ENCODE peak calls at places on chromosome 22, in ten cellular contexts. Y is immature natural killer cell; S is activated naive CD4-positive, alpha-beta T cell treated with anti-CD3 and anti-CD28 coated beads, Interleukin-2, amount 50 U/mL, for 16 hours; R is hypothalamus; N is stimulated activated CD4-positive, alpha-beta T cell treated with anti-CD3 and anti-CD28 coated beads, Interleukin-12 subunit alpha, Interleukin-12 subunit beta, amount 100 ng/mL, for 4 hours; F is GM12865; P is GM23338; U is A172; L is amniotic stem cell; C is EH. H is an unnamed sample.

GRCh38 chr22:47631571-47632102 is 869.2 kb downstream of the TBC1D22A start:
- DNase-seq in S (no peak), L (no peak), F (no peak), N (no peak), Y (no peak), U (peak), C (no peak), P (no peak), R (no peak), H (no peak)

GRCh38 chr22:17773606-17774205 is 563 bp downstream of the BID start:
- DNase-seq in C (peak), L (no peak), S (peak), R (no peak), Y (peak), F (peak), P (peak), N (peak), U (no peak), H (peak)

GRCh38 chr22:20881869-20882815 is 23.3 kb downstream of the SNAP29 start:
- DNase-seq in C (no peak), S (no peak), F (no peak), Y (no peak), R (no peak), N (no peak), U (no peak), P (no peak), L (no peak), H (no peak)

GRCh38 chr22:22802346-22802970 is 85.2 kb upstream of the IGLL5 start:
- DNase-seq in S (no peak), U (no peak), C (no peak), Y (no peak), N (no peak), P (peak), F (peak), R (no peak), L (no peak), H (peak)

GRCh38 chr22:36463783-36464184 is 17.7 kb downstream of the TXN2 start:
- DNase-seq in R (no peak), L (no peak), F (no peak), U (no peak), S (no peak), N (no peak), P (no peak), Y (no peak), C (no peak), H (no peak)

GRCh38 chr22:42967933-42968332 is 47.0 kb downstream of the PACSIN2 start:
- DNase-seq in L (no peak), Y (peak), P (no peak), N (no peak), S (no peak), R (no peak), F (peak), C (peak), U (no peak), H (no peak)

GRCh38 chr22:49075150-49075549 is 752.5 kb downstream of the BRD1 start:
- DNase-seq in L (no peak), R (no peak), F (no peak), Y (no peak), S (no peak), C (no peak), N (no peak), P (no peak), U (no peak), H (no peak)

GRCh38 chr22:19998232-19998951 is 18.2 kb downstream of the ARVCF start:
- DNase-seq in S (no peak), L (no peak), N (no peak), F (no peak), Y (no peak), P (no peak), C (no peak), U (no peak), R (no peak), H (no peak)

GRCh38 chr22:49965291-49966040 is 4.9 kb downstream of the PIM3 start:
- DNase-seq in R (no peak), U (no peak), N (peak), F (no peak), C (no peak), S (no peak), L (no peak), Y (no peak), P (no peak), H (no peak)

GRCh38 chr22:29145321-29146072 is 60.2 kb upstream of the EMID1 start:
- DNase-seq in P (no peak), C (no peak), R (no peak), L (no peak), N (no peak), Y (no peak), U (no peak), F (no peak), S (no peak), H (no peak)

GRCh38 chr22:19143967-19144400 is 467 bp downstream of the ESS2 start:
- DNase-seq in P (no peak), L (no peak), C (peak), R (no peak), U (no peak), S (no peak), F (peak), Y (peak), N (no peak), H (no peak)

GRCh38 chr22:50673231-50674126 is 856 bp downstream of the SHANK3 start:
- DNase-seq in P (peak), C (no peak), U (no peak), Y (no peak), N (no peak), S (peak), F (no peak), R (no peak), L (no peak), H (no peak)

GRCh38 chr22:45526768-45527360 is 24.2 kb downstream of the FBLN1 start:
- DNase-seq in U (no peak), S (no peak), R (no peak), L (no peak), Y (no peak), F (no peak), C (peak), N (no peak), P (no peak), H (no peak)

GRCh38 chr22:38705235-38706100 is at the start of gene GTPBP1:
- DNase-seq in U (peak), Y (peak), N (peak), R (peak), S (peak), F (peak), L (peak), C (peak), P (peak), H (peak)

GRCh38 chr22:41481131-41481830 is 12.4 kb downstream of the ACO2 start:
- DNase-seq in F (no peak), N (no peak), Y (no peak), S (no peak), L (no peak), C (peak), U (peak), R (peak), P (no peak), H (no peak)

GRCh38 chr22:22316589-22316988 is 72.0 kb downstream of the VPREB1 start:
- DNase-seq in C (no peak), Y (no peak), R (no peak), L (no peak), P (peak), U (no peak), N (no peak), S (no peak), F (no peak), H (no peak)

GRCh38 chr22:47051435-47052175 is 289.2 kb downstream of the TBC1D22A start:
- DNase-seq in L (no peak), P (no peak), N (no peak), C (no peak), S (no peak), F (no peak), R (no peak), Y (no peak), U (no peak), H (no peak)

GRCh38 chr22:50504245-50505211 is 3.0 kb downstream of the LMF2 start:
- DNase-seq in N (no peak), C (no peak), S (no peak), L (no peak), P (no peak), U (no peak), F (peak), R (no peak), Y (no peak), H (no peak)

GRCh38 chr22:37273126-37273845 is 9.0 kb upstream of the CYTH4 start:
- DNase-seq in P (no peak), L (no peak), R (no peak), U (peak), S (no peak), N (no peak), Y (peak), C (peak), F (peak), H (no peak)

GRCh38 chr22:27602390-27602789 is 199.2 kb downstream of the MN1 start:
- DNase-seq in N (no peak), Y (no peak), R (no peak), F (no peak), P (peak), L (no peak), U (no peak), C (no peak), S (no peak), H (no peak)

GRCh38 chr22:28442264-28442950 is 237.2 kb downstream of the TTC28 start:
- DNase-seq in C (peak), P (peak), U (peak), F (peak), S (peak), L (no peak), Y (peak), R (peak), N (peak), H (peak)

GRCh38 chr22:45207981-45208664 is 32.6 kb downstream of the KIAA0930 start:
- DNase-seq in C (peak), N (no peak), U (peak), F (no peak), Y (no peak), S (no peak), L (no peak), P (no peak), R (no peak), H (no peak)

GRCh38 chr22:45974498-45974897 is 2.5 kb downstream of the WNT7B start:
- DNase-seq in C (no peak), P (no peak), F (no peak), N (no peak), Y (no peak), S (no peak), U (no peak), L (no peak), R (no peak), H (no peak)

GRCh38 chr22:31119026-31119717 is 3.6 kb upstream of the INPP5J start:
- DNase-seq in R (no peak), F (no peak), N (no peak), L (no peak), C (no peak), P (no peak), S (no peak), Y (no peak), U (no peak), H (no peak)

GRCh38 chr22:46854125-46854870 is 91.8 kb downstream of the TBC1D22A start:
- DNase-seq in U (no peak), P (peak), C (no peak), N (no peak), Y (no peak), L (no peak), R (no peak), F (no peak), S (no peak), H (peak)

GRCh38 chr22:45318168-45318557 is 8.4 kb downstream of the FAM118A start:
- DNase-seq in S (peak), F (peak), N (peak), P (peak), L (peak), Y (peak), R (peak), C (peak), U (peak), H (peak)

GRCh38 chr22:39821008-39821407 is 72.6 kb downstream of the ENTHD1 start:
- DNase-seq in F (no peak), R (no peak), N (no peak), Y (no peak), L (no peak), S (no peak), C (no peak), P (no peak), U (no peak), H (no peak)

GRCh38 chr22:34776827-34777226 is 289.1 kb upstream of the ISX start:
- DNase-seq in R (no peak), F (no peak), Y (no peak), U (no peak), S (no peak), C (peak), L (no peak), N (no peak), P (no peak), H (no peak)

GRCh38 chr22:39496131-39496838 is 5.8 kb upstream of the MIEF1 start:
- DNase-seq in N (peak), R (peak), Y (peak), U (no peak), P (peak), L (peak), F (peak), S (peak), C (peak), H (peak)